ENCODE peak calls at places on chromosomes 4 and X, in four cellular contexts. L is IMR-90, R is thyroid gland, I is sigmoid colon. C is an unnamed sample. For H3K36me3, the result is how much of the 10 kb centered on the place peaks cover.

GRCh38 chrX:115011428-115011827 is 6.0 kb downstream of the IL13RA2 start:
- DNase-seq in L (no peak), R (no peak), I (no peak), C (no peak)

GRCh38 chrX:54496517-54496852 is 451 bp upstream of the FGD1 start:
- DNase-seq in L (no peak), R (no peak), I (no peak), C (no peak)

GRCh38 chrX:115972717-115973116 is 197.8 kb upstream of the AGTR2 start:
- DNase-seq in L (no peak), R (peak), I (no peak), C (no peak)

GRCh38 chr4:82217986-82218715 is 155.6 kb downstream of the HNRNPD start:
- DNase-seq in L (no peak), R (no peak), I (no peak), C (no peak)

GRCh38 chr4:38832624-38833528 is 23.7 kb downstream of the TLR6 start:
- DNase-seq in L (no peak), R (no peak), I (no peak), C (no peak)

GRCh38 chr4:134202136-134202535 is 547 bp upstream of the PABPC4L start:
- DNase-seq in L (no peak), R (no peak), I (no peak), C (no peak)

GRCh38 chrX:2584216-2584615 is 83.4 kb upstream of the DHRSX start:
- DNase-seq in L (no peak), R (no peak), I (no peak), C (no peak)

GRCh38 chr4:157509286-157509685 is 288.8 kb downstream of the GRIA2 start:
- DNase-seq in L (no peak), R (no peak), I (no peak), C (no peak)

GRCh38 chrX:28039258-28039657 is 58.0 kb upstream of the DCAF8L1 start:
- DNase-seq in L (no peak), R (no peak), I (no peak), C (no peak)

GRCh38 chr4:170198742-170199141 is 109.0 kb upstream of the AADAT start:
- DNase-seq in L (no peak), R (no peak), I (no peak), C (no peak)

GRCh38 chr4:80463509-80463908 is 128.0 kb downstream of the CFAP299 start:
- DNase-seq in L (no peak), R (no peak), I (no peak), C (no peak)

GRCh38 chrX:16188687-16189086 is 21.4 kb downstream of the MAGEB17 start:
- DNase-seq in L (peak), R (no peak), I (no peak), C (no peak)

DNA sequence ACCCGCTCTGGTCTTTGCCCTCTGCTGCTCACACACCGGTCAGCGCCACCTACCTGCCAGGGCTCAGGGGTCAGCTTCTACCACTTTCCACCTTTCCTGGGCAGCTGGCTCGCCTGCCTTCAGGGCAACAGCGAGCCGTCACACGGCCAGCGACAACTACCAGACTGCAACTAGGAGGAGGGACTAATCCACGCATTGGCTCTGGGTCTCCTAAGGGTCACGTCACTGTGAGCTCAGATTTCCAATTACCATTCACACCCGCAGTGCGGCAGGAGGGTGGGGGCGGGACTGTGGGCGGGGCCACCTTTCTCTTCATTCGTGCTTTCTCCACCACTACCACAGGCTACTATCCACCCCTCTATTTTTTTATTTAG is at the start of gene BEX5:
- DNase-seq in L (no peak), R (peak), I (peak), C (peak)
- TF ChIP-seq POLR2A in L (no peak), R (no peak), I (no peak), C (peak)

GRCh38 chr4:3226944-3227343 is 22.0 kb upstream of the MSANTD1 start:
- DNase-seq in L (no peak), R (no peak), I (no peak), C (no peak)

GRCh38 chr4:3223986-3224748 is 24.8 kb upstream of the MSANTD1 start:
- DNase-seq in L (no peak), R (no peak), I (peak), C (no peak)

GRCh38 chr4:3225946-3226345 is 23.0 kb upstream of the MSANTD1 start:
- DNase-seq in L (no peak), R (no peak), I (peak), C (no peak)

GRCh38 chr4:3226467-3226866 is 22.5 kb upstream of the MSANTD1 start:
- DNase-seq in L (no peak), R (no peak), I (no peak), C (no peak)

DNA sequence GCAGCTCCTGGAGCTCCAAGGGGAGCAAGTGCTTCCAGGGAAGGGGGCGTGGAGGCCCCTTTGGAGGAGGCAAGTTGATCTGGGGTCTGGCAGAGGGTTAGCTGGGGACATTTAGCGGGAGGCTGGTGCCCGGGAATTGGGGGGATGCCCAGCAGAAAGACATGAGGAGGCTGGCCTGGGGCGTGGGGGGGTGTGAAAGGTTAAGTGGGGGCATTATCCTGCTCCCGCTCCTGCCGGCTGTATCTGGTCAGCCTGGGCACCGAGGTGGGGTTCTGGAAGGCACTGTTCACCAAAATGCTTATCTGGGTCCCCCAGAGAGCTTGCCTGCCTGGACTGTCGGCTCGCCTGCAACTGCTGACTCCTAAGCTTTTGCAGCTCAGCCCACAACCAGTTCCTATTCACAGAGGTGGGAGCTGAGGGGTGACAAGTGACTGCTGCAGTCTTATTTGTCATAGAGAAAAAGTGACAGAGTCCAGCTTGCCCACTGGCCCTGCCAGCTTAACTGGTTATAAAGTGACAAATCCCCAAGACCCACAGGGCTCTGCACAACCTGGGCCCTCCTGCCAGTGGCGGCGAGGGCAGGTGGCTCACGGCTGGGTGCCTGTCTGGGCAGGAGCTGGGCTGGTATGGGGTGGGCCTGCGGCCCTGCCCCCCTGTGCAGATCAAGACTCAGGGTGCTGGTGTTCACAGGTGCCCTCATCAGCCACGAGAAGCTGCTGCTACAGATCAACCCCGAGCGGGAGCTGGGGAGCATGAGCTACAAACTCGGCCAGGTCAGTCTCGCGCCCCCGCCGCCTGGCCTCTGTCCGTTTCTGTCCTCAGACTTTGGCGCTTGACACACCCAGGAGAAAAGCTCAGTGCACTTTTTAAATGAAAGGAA is 23.7 kb upstream of the MSANTD1 start:
- DNase-seq in L (no peak), R (no peak), I (peak), C (no peak)
- H3K36me3 ChIP-seq in L (half or more), R (half or more), I (half or more), C (under half)

GRCh38 chrX:44996282-44996681 is 123.3 kb downstream of the KDM6A start:
- DNase-seq in L (no peak), R (no peak), I (no peak), C (no peak)
- H3K27ac ChIP-seq in L (no peak), R (no peak), I (no peak), C (no peak)

DNA sequence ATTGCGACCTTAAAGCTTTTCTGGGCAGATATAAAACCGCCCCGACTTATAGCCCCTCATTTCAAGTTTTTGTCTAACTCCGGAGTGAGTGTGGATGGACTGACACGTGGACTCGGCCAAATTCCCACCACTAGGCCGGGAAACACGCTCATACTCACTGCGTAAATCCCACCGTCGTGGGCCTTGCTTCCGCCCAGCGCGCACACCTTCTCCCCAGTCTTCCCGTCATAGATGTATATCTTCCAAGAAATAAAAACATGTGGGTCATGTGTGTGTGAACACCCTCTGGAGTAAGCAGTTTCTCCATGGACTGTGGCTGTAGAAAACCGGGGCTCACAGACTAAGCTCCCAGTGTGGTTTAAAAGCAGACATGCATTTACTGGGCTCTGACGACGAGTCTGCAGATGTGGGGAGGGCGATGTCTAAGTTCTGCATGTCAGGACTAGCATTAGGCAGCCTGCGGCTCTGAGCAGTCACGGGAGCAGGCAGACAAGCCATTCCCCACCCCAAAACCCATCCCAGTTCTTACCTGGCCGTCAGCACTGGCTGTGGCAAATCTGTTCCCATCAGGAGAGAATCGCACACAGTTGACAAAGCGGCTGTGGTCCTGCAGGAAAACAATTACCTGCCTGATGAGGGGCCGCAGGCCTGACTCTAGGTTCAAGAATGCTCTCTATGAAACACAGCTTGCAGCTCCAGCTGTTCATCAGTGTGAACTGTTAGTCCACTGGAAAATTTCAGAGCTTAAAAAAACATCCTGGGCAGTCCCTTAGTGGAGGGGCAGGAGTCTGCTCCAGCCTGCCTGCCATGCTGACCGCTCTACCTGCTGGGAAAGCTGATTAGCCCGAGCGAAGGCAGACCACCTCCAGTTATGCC is 28.2 kb downstream of the WDR1 start:
- DNase-seq in L (no peak), R (no peak), I (no peak), C (no peak)
- TF ChIP-seq POLR2A in L (no peak), R (no peak), I (no peak), C (no peak)